ENCODE peak calls at places on chromosomes 11 and 22, in five cellular contexts. H is mucosa of descending colon, O is psoas muscle, R is hepatocyte, T is astrocyte of the spinal cord. C is an unnamed sample.

GRCh38 chr11:134215836-134216235 is 7.9 kb downstream of the NCAPD3 start:
- DNase-seq in H (no peak), O (no peak), R (no peak), T (no peak), C (no peak)

GRCh38 chr22:36506637-36507517 is at the start of gene FOXRED2:
- DNase-seq in H (peak), O (peak), R (peak), T (peak), C (peak)

GRCh38 chr22:41772645-41773044 is 27.8 kb upstream of the CCDC134 start:
- DNase-seq in H (no peak), O (no peak), R (no peak), T (no peak), C (no peak)

GRCh38 chr11:128890543-128891409 is at the start of gene KCNJ5:
- DNase-seq in H (no peak), O (peak), R (peak), T (no peak), C (no peak)

GRCh38 chr11:128039140-128040021 is 548.0 kb downstream of the ETS1 start:
- DNase-seq in H (peak), O (peak), R (no peak), T (peak), C (peak)

GRCh38 chr11:86495341-86495740 is 120.7 kb downstream of the CCDC81 start:
- DNase-seq in H (no peak), O (no peak), R (no peak), T (peak), C (no peak)

GRCh38 chr22:26712158-26712557 is 54.8 kb downstream of the MIAT start:
- DNase-seq in H (no peak), O (no peak), R (no peak), T (no peak), C (no peak)

GRCh38 chr22:47259049-47259448 is 496.6 kb downstream of the TBC1D22A start:
- DNase-seq in H (no peak), O (no peak), R (no peak), T (no peak), C (no peak)

GRCh38 chr11:75288846-75289760 is 48.5 kb downstream of the TPBGL start:
- DNase-seq in H (no peak), O (no peak), R (no peak), T (no peak), C (peak)

GRCh38 chr11:121249039-121249663 is 43.4 kb upstream of the SC5D start:
- DNase-seq in H (no peak), O (no peak), R (peak), T (peak), C (peak)

GRCh38 chr11:103946793-103947565 is 89.5 kb upstream of the DDI1 start:
- DNase-seq in H (no peak), O (no peak), R (no peak), T (no peak), C (peak)

GRCh38 chr11:124622531-124623451 is at the start of gene TBRG1:
- DNase-seq in H (peak), O (peak), R (peak), T (peak), C (peak)

GRCh38 chr11:119130662-119131061 is 9.3 kb downstream of the HINFP start:
- DNase-seq in H (no peak), O (no peak), R (no peak), T (no peak), C (peak)

GRCh38 chr11:68354181-68354872 is 41.9 kb downstream of the LRP5 start:
- DNase-seq in H (peak), O (peak), R (peak), T (peak), C (peak)

GRCh38 chr11:86180860-86181259 is 63.7 kb upstream of the EED start:
- DNase-seq in H (no peak), O (no peak), R (no peak), T (no peak), C (no peak)

GRCh38 chr11:2760196-2760871 is 60.5 kb upstream of the KCNQ1OT1 start:
- DNase-seq in H (peak), O (no peak), R (no peak), T (no peak), C (no peak)

GRCh38 chr11:122804796-122805195 is 33.5 kb upstream of the CRTAM start:
- DNase-seq in H (no peak), O (no peak), R (no peak), T (no peak), C (no peak)

GRCh38 chr11:20444537-20444936 is 57.0 kb downstream of the PRMT3 start:
- DNase-seq in H (no peak), O (no peak), R (no peak), T (no peak), C (no peak)

GRCh38 chr22:47168900-47169800 is 406.7 kb downstream of the TBC1D22A start:
- DNase-seq in H (peak), O (peak), R (no peak), T (no peak), C (peak)

GRCh38 chr11:2085251-2086066 is 53.7 kb downstream of the IGF2 start:
- DNase-seq in H (peak), O (no peak), R (no peak), T (no peak), C (no peak)

GRCh38 chr11:117923773-117924172 is 5.4 kb downstream of the TMPRSS13 start:
- DNase-seq in H (no peak), O (no peak), R (no peak), T (no peak), C (no peak)

GRCh38 chr11:12316432-12316831 is 60.9 kb upstream of the PARVA start:
- DNase-seq in H (no peak), O (no peak), R (no peak), T (no peak), C (no peak)

GRCh38 chr11:107221743-107222142 is 203.5 kb upstream of the GUCY1A2 start:
- DNase-seq in H (no peak), O (no peak), R (peak), T (no peak), C (no peak)

GRCh38 chr11:104830508-104830907 is 67.8 kb downstream of the CASP12 start:
- DNase-seq in H (no peak), O (no peak), R (no peak), T (no peak), C (no peak)

GRCh38 chr22:19753996-19754700 is 6.4 kb upstream of the TBX1 start:
- DNase-seq in H (no peak), O (no peak), R (no peak), T (no peak), C (no peak)

DNA sequence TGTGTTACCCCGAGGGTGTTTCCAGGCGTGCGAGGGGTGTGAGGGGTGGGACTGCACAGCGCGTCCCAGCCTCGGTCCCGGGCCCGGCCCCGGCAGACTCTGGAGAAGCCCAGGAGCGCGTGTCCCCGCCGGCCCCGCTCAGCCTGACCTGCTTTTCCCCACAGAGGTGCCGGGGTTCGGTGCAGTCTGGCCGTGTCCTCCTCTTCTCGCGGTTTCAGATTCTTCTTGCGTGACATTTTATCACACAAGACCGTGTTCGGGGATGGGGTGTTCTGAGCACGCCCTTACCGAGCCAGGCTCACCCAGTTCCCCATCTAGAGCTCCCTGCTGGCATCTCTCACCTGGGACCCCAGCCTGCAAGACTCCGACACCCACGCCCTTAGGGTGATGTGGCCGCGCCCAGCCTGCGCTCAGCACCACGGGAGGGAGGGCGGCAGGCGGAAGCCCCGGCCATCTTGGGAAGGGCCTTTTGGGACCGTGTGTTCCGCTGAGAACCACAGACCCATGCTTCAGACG is 775.6 kb downstream of the BRD1 start:
- DNase-seq in H (no peak), O (no peak), R (no peak), T (no peak), C (no peak)
- H3K4me3 ChIP-seq in H (peak), O (peak), R (no peak), T (peak), C (no peak)

GRCh38 chr11:406796-407650 is 7.8 kb downstream of the SIGIRR start:
- DNase-seq in H (peak), O (peak), R (peak), T (peak), C (peak)
- TF ChIP-seq CTCF in H (no peak), O (peak), R (peak), T (no peak), C (no peak)

DNA sequence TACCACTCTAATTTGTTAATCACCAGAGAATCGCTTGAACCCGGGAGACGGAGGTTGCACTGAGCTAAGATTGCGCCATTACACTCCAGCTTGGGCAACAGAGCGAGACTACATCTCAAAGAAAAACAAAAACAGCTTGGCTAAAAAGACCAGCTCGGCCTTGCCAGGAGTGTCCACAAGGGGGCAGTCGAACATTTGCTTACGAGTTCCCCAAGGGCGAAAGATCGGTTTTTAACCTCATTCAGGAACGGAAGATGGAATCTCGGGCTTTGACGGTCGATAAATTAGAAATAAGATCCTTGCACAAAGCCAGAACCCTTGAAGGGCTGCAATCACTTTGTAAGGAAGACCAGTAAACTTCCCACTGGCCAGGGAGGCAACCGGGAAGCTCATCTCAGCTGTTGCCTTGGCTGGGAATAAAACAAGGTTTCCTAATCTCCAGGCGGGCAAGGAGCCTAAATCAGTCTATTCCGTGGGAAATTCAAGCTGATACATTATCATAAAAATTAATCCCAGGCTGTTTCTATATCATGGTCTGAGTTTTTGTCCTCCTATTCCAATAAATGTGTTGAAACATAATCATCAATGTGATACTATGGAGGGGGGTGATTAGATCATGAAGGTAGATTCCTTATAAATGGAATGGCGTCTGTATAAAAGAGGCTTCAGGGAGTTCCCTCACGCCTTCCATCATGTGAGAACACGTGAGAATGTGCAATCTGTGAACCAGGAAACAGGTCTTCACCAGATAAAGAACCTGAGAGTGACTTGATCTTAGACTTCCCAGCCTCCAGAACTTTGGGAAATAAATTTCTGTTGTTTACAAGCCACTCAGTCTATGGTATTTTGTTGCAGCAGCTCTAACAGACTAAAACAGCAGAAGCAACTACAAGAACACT is 14.9 kb upstream of the SLC29A2 start:
- DNase-seq in H (peak), O (peak), R (peak), T (peak), C (peak)
- H3K4me3 ChIP-seq in H (no peak), O (peak), R (no peak), T (no peak), C (peak)

DNA sequence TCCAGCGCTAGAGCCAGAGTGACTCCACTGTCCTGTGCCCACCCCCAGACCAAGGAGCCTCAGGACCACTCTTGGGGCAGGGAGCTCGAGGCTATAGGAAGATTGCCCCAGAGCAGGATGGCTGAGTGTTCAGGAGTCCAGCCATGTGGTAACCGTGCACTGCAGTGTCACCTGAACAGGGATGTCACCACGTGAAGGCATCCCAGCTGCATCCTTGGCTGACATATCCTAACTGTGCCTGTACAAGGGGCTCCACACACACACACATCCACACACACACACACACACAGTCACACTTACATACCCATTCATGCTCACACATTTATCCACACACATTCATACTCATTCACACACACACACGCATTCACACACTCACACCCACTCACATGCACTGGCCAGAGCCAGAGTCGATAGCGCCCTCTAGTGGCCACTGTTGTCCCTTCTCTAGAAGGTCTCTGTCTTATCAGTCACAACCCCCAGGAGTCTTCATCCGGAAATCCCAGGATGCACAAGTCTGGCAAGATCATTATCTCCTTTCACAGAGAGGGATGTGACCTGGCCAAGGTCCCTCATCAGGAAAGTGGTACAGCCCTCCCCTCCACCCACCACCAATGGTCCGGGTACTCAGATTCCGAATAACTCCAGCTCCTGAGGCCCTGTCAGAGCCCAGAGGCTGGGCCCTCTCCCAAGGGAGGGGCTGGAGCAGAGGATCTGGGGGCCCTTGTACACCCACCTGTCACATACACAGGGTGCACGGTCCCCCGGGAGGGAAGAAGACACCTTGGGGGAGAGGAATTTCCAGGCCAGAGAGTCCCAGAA is 55.1 kb downstream of the IGLL5 start:
- DNase-seq in H (no peak), O (peak), R (peak), T (peak), C (peak)
- TF ChIP-seq CTCF in H (peak), O (peak), R (peak), T (peak), C (peak)

DNA sequence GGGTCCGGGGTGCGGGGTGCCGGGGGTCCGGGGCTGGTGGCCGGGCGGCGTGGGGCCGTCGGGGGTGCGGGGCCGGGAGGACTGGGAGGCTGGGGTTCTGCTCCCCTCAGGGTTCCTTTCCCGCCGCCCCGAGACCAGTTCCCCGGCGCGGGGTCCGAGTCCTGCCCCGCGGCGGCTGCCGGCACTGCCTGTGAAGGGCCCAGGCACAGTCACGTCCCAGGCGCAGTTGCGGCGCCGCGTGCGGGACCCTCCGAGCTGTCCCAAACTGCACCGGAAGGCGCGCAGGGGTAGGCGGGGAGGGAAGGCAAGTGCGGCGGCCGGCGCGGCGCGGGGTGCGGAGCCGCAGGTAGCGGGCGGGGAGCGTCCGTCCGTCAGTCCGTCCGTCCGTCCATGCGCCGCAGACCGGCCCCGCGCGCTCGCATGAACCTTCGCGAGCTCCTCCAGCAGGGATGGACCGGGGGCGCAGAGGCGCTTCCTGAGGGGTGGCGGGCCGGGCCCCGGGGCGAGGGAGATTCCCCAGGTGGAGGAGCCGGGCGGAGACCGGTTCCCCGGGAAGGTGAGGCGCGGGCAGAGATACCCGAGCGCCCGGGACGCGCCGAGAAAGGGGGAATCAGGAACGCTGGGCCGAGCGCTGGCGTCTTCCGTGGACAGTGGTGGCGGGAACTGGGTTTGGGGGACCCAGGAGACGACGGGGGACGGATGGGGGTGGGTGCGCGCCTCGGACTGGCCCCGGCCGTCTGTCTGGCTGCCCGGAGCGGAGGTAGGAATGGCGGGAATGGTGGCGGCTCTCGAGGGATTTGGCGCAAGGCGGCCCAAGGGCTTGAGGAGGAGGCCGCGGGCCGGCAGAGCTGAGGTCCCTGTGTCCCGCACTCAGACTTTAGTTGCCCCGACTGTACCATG is 3.1 kb upstream of the ADORA2A start:
- DNase-seq in H (no peak), O (no peak), R (peak), T (no peak), C (no peak)
- H3K4me3 ChIP-seq in H (peak), O (peak), R (peak), T (peak), C (peak)

GRCh38 chr11:33984682-33985389 is 66.7 kb upstream of the CAPRIN1 start:
- DNase-seq in H (no peak), O (no peak), R (no peak), T (no peak), C (peak)
- TF ChIP-seq CTCF in H (no peak), O (no peak), R (no peak), T (peak), C (peak)

GRCh38 chr11:8025123-8025522 is 38.0 kb downstream of the EIF3F start:
- DNase-seq in H (no peak), O (no peak), R (no peak), T (peak), C (no peak)

GRCh38 chr11:8022876-8023275 is 35.7 kb downstream of the EIF3F start:
- DNase-seq in H (no peak), O (no peak), R (no peak), T (no peak), C (no peak)

GRCh38 chr11:8025816-8026215 is 38.7 kb downstream of the EIF3F start:
- DNase-seq in H (no peak), O (no peak), R (no peak), T (peak), C (peak)

GRCh38 chr11:8021920-8022319 is 34.8 kb downstream of the EIF3F start:
- DNase-seq in H (no peak), O (no peak), R (no peak), T (no peak), C (no peak)

GRCh38 chr11:8023831-8024555 is 36.9 kb downstream of the EIF3F start:
- DNase-seq in H (no peak), O (no peak), R (no peak), T (no peak), C (peak)
- H3K4me3 ChIP-seq in H (no peak), O (no peak), R (no peak), T (no peak), C (no peak)